ENCODE peak calls at places on chromosomes 1 and 21, in six cellular contexts. T, G, U, K, D and C are unnamed samples.

GRCh38 chr1:113241237-113241636 is 149.1 kb upstream of the MAGI3 start:
- DNase-seq in T (no peak), G (no peak), U (no peak), K (no peak), D (no peak), C (no peak)

GRCh38 chr1:169288011-169288414 is 79.6 kb downstream of the NME7 start:
- DNase-seq in T (no peak), G (no peak), U (no peak), K (no peak), D (peak; percentile 59), C (peak; percentile 44)

GRCh38 chr21:45769239-45769758 is 125.8 kb downstream of the PCBP3 start:
- DNase-seq in T (no peak), G (no peak), U (no peak), K (no peak), D (no peak), C (no peak)

GRCh38 chr1:171800850-171801249 is 19.4 kb downstream of the METTL13 start:
- DNase-seq in T (no peak), G (no peak), U (no peak), K (no peak), D (no peak), C (no peak)

GRCh38 chr1:11817192-11817591 is 11.2 kb downstream of the CLCN6 start:
- DNase-seq in T (no peak), G (no peak), U (no peak), K (no peak), D (no peak), C (no peak)

GRCh38 chr1:230050973-230051735 is 15.9 kb upstream of the GALNT2 start:
- DNase-seq in T (no peak), G (no peak), U (no peak), K (no peak), D (no peak), C (no peak)

GRCh38 chr1:245580651-245581050 is 425.9 kb downstream of the KIF26B start:
- DNase-seq in T (no peak), G (no peak), U (no peak), K (no peak), D (no peak), C (no peak)

GRCh38 chr21:44802396-44803153 is 955 bp upstream of the UBE2G2 start:
- DNase-seq in T (no peak), G (no peak), U (no peak), K (no peak), D (no peak), C (no peak)

GRCh38 chr1:97849350-97850339 is 71.2 kb downstream of the DPYD start:
- DNase-seq in T (no peak), G (peak; percentile 55), U (no peak), K (no peak), D (peak; percentile 93), C (no peak)

GRCh38 chr1:198121058-198121829 is 35.6 kb upstream of the NEK7 start:
- DNase-seq in T (no peak), G (no peak), U (no peak), K (no peak), D (peak; percentile 97), C (no peak)

GRCh38 chr1:229420765-229421164 is 13.1 kb downstream of the ACTA1 start:
- DNase-seq in T (no peak), G (no peak), U (no peak), K (no peak), D (no peak), C (no peak)